ENCODE peak calls at places on chromosomes 1 and 21, in ten cellular contexts. C is nephron progenitor cell; J is dorsolateral prefrontal cortex; I is tibial artery; Q is CD8-positive, alpha-beta T cell; A is HFF-Myc; B is epithelial cell of esophagus; X is fibroblast of mammary gland; M is ascending aorta; S is MCF 10A. L is an unnamed sample.

GRCh38 chr21:34192646-34193285 is 119.4 kb downstream of the MRPS6 start:
- DNase-seq in M (no peak), B (no peak), I (no peak), J (no peak), S (no peak), C (no peak), A (no peak), X (no peak), Q (no peak), L (no peak)

GRCh38 chr1:65939636-65940035 is 146.9 kb downstream of the PDE4B start:
- DNase-seq in J (no peak), A (no peak), Q (no peak), I (peak), M (no peak), B (peak), C (no peak), S (peak), X (peak), L (peak)

GRCh38 chr1:42953182-42954180 is 5.2 kb downstream of the SLC2A1 start:
- DNase-seq in S (no peak), Q (no peak), C (no peak), X (no peak), J (peak), B (peak), A (no peak), M (no peak), I (no peak), L (no peak)

GRCh38 chr1:5649795-5650194 is 342.4 kb downstream of the NPHP4 start:
- DNase-seq in X (no peak), I (no peak), S (no peak), A (no peak), Q (no peak), B (no peak), C (no peak), J (no peak), M (no peak), L (no peak)

GRCh38 chr1:20322825-20323612 is 32.3 kb downstream of the VWA5B1 start:
- DNase-seq in Q (peak), M (no peak), J (no peak), S (no peak), C (no peak), X (peak), A (no peak), I (no peak), B (no peak), L (no peak)

GRCh38 chr1:158203693-158204457 is 23.2 kb downstream of the CD1D start:
- DNase-seq in C (peak), A (peak), X (peak), M (no peak), I (no peak), Q (no peak), S (peak), B (peak), J (no peak), L (peak)

GRCh38 chr1:9626201-9626608 is 25.3 kb upstream of the PIK3CD start:
- DNase-seq in C (no peak), S (no peak), A (no peak), X (no peak), B (no peak), I (no peak), J (no peak), M (no peak), Q (peak), L (no peak)

GRCh38 chr1:214902636-214903320 is 179.8 kb upstream of the KCNK2 start:
- DNase-seq in X (peak), S (peak), A (no peak), C (no peak), I (no peak), Q (no peak), B (peak), J (no peak), M (no peak), L (peak)

GRCh38 chr1:232620356-232620841 is 9.5 kb downstream of the SIPA1L2 start:
- DNase-seq in M (no peak), X (peak), S (peak), B (peak), Q (no peak), C (no peak), I (peak), J (no peak), A (peak), L (peak)

GRCh38 chr1:79588719-79589118 is 582.2 kb upstream of the ADGRL4 start:
- DNase-seq in Q (no peak), B (no peak), X (no peak), S (no peak), A (no peak), J (no peak), I (no peak), C (no peak), M (no peak), L (no peak)

GRCh38 chr21:21715286-21715969 is 717.2 kb downstream of the NCAM2 start:
- DNase-seq in S (peak), A (peak), X (peak), I (no peak), Q (no peak), J (no peak), C (no peak), B (no peak), M (no peak), L (peak)

GRCh38 chr1:25820247-25821111 is 725 bp downstream of the MTFR1L start:
- DNase-seq in M (no peak), Q (peak), A (no peak), C (peak), B (peak), S (peak), X (peak), J (no peak), I (no peak), L (peak)

GRCh38 chr21:34520769-34521508 is 8.9 kb upstream of the KCNE1 start:
- DNase-seq in C (no peak), J (no peak), Q (no peak), B (no peak), I (no peak), M (no peak), X (no peak), A (no peak), S (no peak), L (no peak)

GRCh38 chr1:9687120-9687875 is 35.8 kb downstream of the PIK3CD start:
- DNase-seq in B (peak), X (peak), A (peak), M (peak), C (peak), S (peak), J (no peak), Q (peak), I (peak), L (peak)

GRCh38 chr1:197744979-197745378 is 30.3 kb downstream of the DENND1B start:
- DNase-seq in Q (no peak), M (no peak), S (no peak), J (no peak), I (no peak), B (no peak), C (no peak), X (no peak), A (no peak), L (no peak)

GRCh38 chr1:206734499-206735142 is 36.0 kb upstream of the IL19 start:
- DNase-seq in J (no peak), S (peak), X (peak), A (no peak), M (no peak), I (no peak), B (peak), Q (peak), C (peak), L (peak)

GRCh38 chr21:43662286-43662685 is 2.9 kb downstream of the RRP1B start:
- DNase-seq in S (no peak), C (no peak), M (no peak), I (no peak), J (no peak), X (peak), A (no peak), B (no peak), Q (no peak), L (no peak)

GRCh38 chr21:43658094-43658725 is 1.1 kb downstream of the HSF2BP start:
- DNase-seq in Q (no peak), C (no peak), X (no peak), B (no peak), I (no peak), A (no peak), S (no peak), M (no peak), J (no peak), L (no peak)

GRCh38 chr21:43657355-43658093 is 1.8 kb downstream of the HSF2BP start:
- DNase-seq in X (no peak), S (no peak), M (no peak), I (no peak), A (no peak), J (no peak), C (no peak), B (no peak), Q (no peak), L (no peak)

GRCh38 chr21:43658769-43659135 is 536 bp downstream of the HSF2BP start:
- DNase-seq in Q (no peak), B (no peak), I (no peak), J (no peak), C (no peak), S (no peak), M (no peak), A (no peak), X (no peak), L (no peak)

DNA sequence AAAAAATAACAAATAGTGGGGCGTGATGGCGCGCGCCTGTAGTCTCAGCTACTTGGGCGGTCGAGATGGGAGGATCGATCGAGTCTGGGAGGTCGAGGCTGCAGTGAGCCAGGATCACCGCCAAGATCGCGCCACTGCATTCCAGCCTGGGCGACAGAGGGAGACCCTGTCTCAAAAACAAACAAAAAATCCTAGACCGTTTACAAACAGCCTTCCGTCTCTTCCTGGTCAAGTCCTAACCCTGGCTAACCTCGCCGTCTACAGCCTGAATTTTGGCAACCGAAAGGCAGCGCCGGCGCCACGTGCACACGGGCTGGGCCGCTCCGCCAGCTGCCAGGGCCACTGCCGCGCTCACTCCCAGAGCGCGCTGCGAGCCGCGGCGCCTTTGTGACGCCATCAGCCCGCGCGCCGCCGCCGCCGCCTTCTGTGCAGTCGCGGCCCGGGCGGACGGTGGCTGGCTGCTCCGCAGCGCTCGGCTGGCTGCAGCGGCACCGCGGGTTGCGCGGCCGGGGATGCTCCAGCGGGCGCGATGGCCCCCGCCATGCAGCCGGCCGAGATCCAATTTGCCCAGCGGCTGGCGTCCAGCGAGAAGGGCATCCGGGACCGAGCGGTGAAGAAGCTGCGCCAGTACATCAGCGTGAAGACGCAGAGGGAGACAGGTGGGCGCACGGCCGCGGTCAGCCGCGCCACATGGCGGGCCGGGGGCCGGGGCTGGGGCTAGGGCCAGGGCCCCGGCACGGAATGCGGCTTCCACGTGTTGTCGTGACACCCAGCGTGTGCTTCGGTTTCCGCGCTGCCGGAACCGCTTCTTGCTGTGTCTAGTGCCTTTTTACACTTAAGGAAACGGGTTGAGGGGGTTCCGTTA is at the start of the genes HSF2BP and RRP1B:
- DNase-seq in I (peak), C (peak), A (peak), M (no peak), X (peak), S (peak), J (peak), B (peak), Q (peak), L (peak)
- TF ChIP-seq CTCF in I (no peak), C (no peak), A (no peak), M (no peak), X (no peak), S (no peak), J (no peak), B (peak), Q (no peak), L (peak)

GRCh38 chr1:17439250-17440073 is at the start of gene RCC2:
- DNase-seq in C (peak), J (peak), M (no peak), Q (peak), S (peak), I (peak), X (peak), B (peak), A (peak), L (peak)
- TF ChIP-seq CTCF in C (no peak), J (no peak), M (no peak), Q (no peak), S (peak), I (no peak), X (no peak), B (no peak), A (no peak), L (no peak)

GRCh38 chr1:177181631-177182291 is 11.0 kb downstream of the BRINP2 start:
- DNase-seq in A (peak), J (peak), I (peak), B (peak), X (peak), S (peak), Q (peak), C (peak), M (no peak), L (peak)

GRCh38 chr1:177183801-177184200 is 13.0 kb downstream of the BRINP2 start:
- DNase-seq in X (no peak), Q (no peak), I (no peak), C (no peak), J (no peak), A (no peak), M (no peak), B (no peak), S (no peak), L (no peak)

GRCh38 chr1:177181280-177181630 is 10.5 kb downstream of the BRINP2 start:
- DNase-seq in J (peak), B (no peak), A (no peak), X (no peak), C (no peak), S (no peak), I (no peak), Q (no peak), M (no peak), L (no peak)

GRCh38 chr1:177190308-177190970 is 19.7 kb downstream of the BRINP2 start:
- DNase-seq in C (no peak), A (no peak), S (no peak), B (no peak), X (peak), J (no peak), Q (no peak), M (no peak), I (no peak), L (no peak)

DNA sequence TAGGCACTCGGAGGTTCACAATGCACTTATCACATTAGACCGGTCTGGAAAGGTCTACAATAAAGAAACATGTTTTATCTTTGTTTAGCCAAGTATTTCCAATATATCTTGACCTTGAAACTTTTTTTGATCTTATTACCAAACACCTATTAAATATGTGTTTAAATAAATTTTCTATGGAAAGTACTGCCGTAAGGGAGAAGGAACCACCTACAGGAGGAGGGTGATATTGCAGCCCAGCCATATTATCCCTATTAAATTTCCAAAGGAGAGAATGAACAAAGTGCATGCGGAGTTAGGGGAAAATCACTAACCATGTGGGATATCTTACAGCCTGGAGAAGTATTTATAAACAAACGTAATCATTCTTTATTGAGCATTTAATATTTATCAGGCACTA is 14.5 kb downstream of the BRINP2 start:
- DNase-seq in A (no peak), I (no peak), C (no peak), X (peak), Q (no peak), J (no peak), S (peak), B (peak), M (no peak), L (peak)
- TF ChIP-seq CTCF in A (peak), I (peak), C (peak), X (peak), Q (no peak), J (peak), S (peak), B (peak), M (no peak), L (peak)

GRCh38 chr21:32143222-32143939 is 135.5 kb downstream of the MIS18A start:
- DNase-seq in B (no peak), Q (no peak), S (no peak), M (no peak), I (no peak), J (no peak), A (peak), X (peak), C (no peak), L (peak)
- TF ChIP-seq CTCF in B (no peak), Q (no peak), S (no peak), M (no peak), I (no peak), J (no peak), A (peak), X (peak), C (no peak), L (no peak)

GRCh38 chr1:204258213-204259115 is 44.7 kb upstream of the GOLT1A start:
- DNase-seq in A (peak), X (peak), M (no peak), B (peak), Q (peak), S (peak), J (peak), I (no peak), C (peak), L (peak)
- TF ChIP-seq CTCF in A (peak), X (peak), M (peak), B (peak), Q (peak), S (peak), J (peak), I (peak), C (peak), L (peak)